ENCODE peak calls at places on chromosomes 2 and 18, in five cellular contexts. One of them, this sample, is unnamed.

GRCh38 chr18:35732652-35733051 is 151.1 kb downstream of the GALNT1 start:
- DNase-seq in astrocyte of the spinal cord: peak; percentile 70
- DNase-seq in stomach: no peak
- DNase-seq in lung: no peak
- DNase-seq in NCI-H345: no peak
- DNase-seq in this sample: peak; percentile 71

GRCh38 chr2:231795525-231796327 is 9.5 kb downstream of the COPS7B start:
- DNase-seq in astrocyte of the spinal cord: peak; percentile 52
- DNase-seq in stomach: peak; percentile 85
- DNase-seq in lung: no peak
- DNase-seq in NCI-H345: peak; percentile 73
- DNase-seq in this sample: peak; percentile 24

GRCh38 chr2:61536086-61536722 is 2.0 kb downstream of the XPO1 start:
- DNase-seq in astrocyte of the spinal cord: peak; percentile 48
- DNase-seq in stomach: no peak
- DNase-seq in lung: no peak
- DNase-seq in NCI-H345: no peak
- DNase-seq in this sample: no peak

GRCh38 chr18:45341454-45341853 is 273.8 kb upstream of the SLC14A2 start:
- DNase-seq in astrocyte of the spinal cord: no peak
- DNase-seq in stomach: no peak
- DNase-seq in lung: no peak
- DNase-seq in NCI-H345: no peak
- DNase-seq in this sample: no peak

GRCh38 chr2:72723769-72724370 is 102.0 kb downstream of the EXOC6B start:
- DNase-seq in astrocyte of the spinal cord: no peak
- DNase-seq in stomach: no peak
- DNase-seq in lung: no peak
- DNase-seq in NCI-H345: no peak
- DNase-seq in this sample: no peak

GRCh38 chr2:175734679-175735078 is 267.4 kb downstream of the LNPK start:
- DNase-seq in astrocyte of the spinal cord: no peak
- DNase-seq in stomach: no peak
- DNase-seq in lung: no peak
- DNase-seq in NCI-H345: peak; percentile 27
- DNase-seq in this sample: no peak

GRCh38 chr2:110961024-110961423 is 159.7 kb upstream of the BCL2L11 start:
- DNase-seq in astrocyte of the spinal cord: no peak
- DNase-seq in stomach: no peak
- DNase-seq in lung: peak; percentile 17
- DNase-seq in NCI-H345: no peak
- DNase-seq in this sample: no peak

GRCh38 chr2:58853420-58853819 is 612.3 kb upstream of the FANCL start:
- DNase-seq in astrocyte of the spinal cord: no peak
- DNase-seq in stomach: no peak
- DNase-seq in lung: no peak
- DNase-seq in NCI-H345: peak; percentile 16
- DNase-seq in this sample: no peak

GRCh38 chr2:100887713-100888112 is 67.8 kb downstream of the NPAS2 start:
- DNase-seq in astrocyte of the spinal cord: no peak
- DNase-seq in stomach: peak; percentile 36
- DNase-seq in lung: no peak
- DNase-seq in NCI-H345: no peak
- DNase-seq in this sample: no peak

GRCh38 chr2:69013123-69013836 is at the start of gene ANTXR1:
- DNase-seq in astrocyte of the spinal cord: peak; percentile 85
- DNase-seq in stomach: peak; percentile 34
- DNase-seq in lung: peak; percentile 55
- DNase-seq in NCI-H345: peak; percentile 59
- DNase-seq in this sample: peak; percentile 82

GRCh38 chr2:86461042-86461743 is 20.0 kb downstream of the KDM3A start:
- DNase-seq in astrocyte of the spinal cord: no peak
- DNase-seq in stomach: no peak
- DNase-seq in lung: no peak
- DNase-seq in NCI-H345: no peak
- DNase-seq in this sample: no peak

GRCh38 chr2:68330691-68331090 is 10.9 kb upstream of the CNRIP1 start:
- DNase-seq in astrocyte of the spinal cord: peak; percentile 12
- DNase-seq in stomach: no peak
- DNase-seq in lung: no peak
- DNase-seq in NCI-H345: no peak
- DNase-seq in this sample: no peak

GRCh38 chr2:222594679-222595078 is 61.2 kb downstream of the FARSB start:
- DNase-seq in astrocyte of the spinal cord: peak; percentile 74
- DNase-seq in stomach: no peak
- DNase-seq in lung: no peak
- DNase-seq in NCI-H345: no peak
- DNase-seq in this sample: peak; percentile 66

GRCh38 chr2:63755980-63756379 is 85.7 kb upstream of the UGP2 start:
- DNase-seq in astrocyte of the spinal cord: peak; percentile 57
- DNase-seq in stomach: no peak
- DNase-seq in lung: no peak
- DNase-seq in NCI-H345: no peak
- DNase-seq in this sample: peak; percentile 26

GRCh38 chr2:10498525-10499274 is 50.6 kb upstream of the ODC1 start:
- DNase-seq in astrocyte of the spinal cord: no peak
- DNase-seq in stomach: peak; percentile 13
- DNase-seq in lung: no peak
- DNase-seq in NCI-H345: no peak
- DNase-seq in this sample: no peak

GRCh38 chr2:150681120-150681796 is 193.8 kb upstream of the RND3 start:
- DNase-seq in astrocyte of the spinal cord: peak; percentile 67
- DNase-seq in stomach: no peak
- DNase-seq in lung: no peak
- DNase-seq in NCI-H345: no peak
- DNase-seq in this sample: peak; percentile 60